ENCODE peak calls at places on chromosomes 1 and 21, in nine cellular contexts. N is small intestine, C is uterus, D is brain microvascular endothelial cell, R is fibroblast of lung, L is neural progenitor cell, U is SJSA1, X is breast epithelium, M is Panc1. O is an unnamed sample.

GRCh38 chr1:206935491-206936067 is 10.7 kb downstream of the PIGR start:
- DNase-seq in L (peak; percentile 69), C (no peak), N (peak; percentile 48), M (no peak), D (peak; percentile 1), X (no peak), R (no peak), U (peak; percentile 61), O (no peak)

GRCh38 chr1:11982010-11982392 is 1.8 kb downstream of the MFN2 start:
- DNase-seq in M (no peak), D (peak; percentile 53), N (peak; percentile 69), U (no peak), X (no peak), C (no peak), L (peak; percentile 15), R (no peak), O (peak; percentile 58)

GRCh38 chr21:28704746-28705145 is 287.9 kb downstream of the LTN1 start:
- DNase-seq in C (peak; percentile 23), U (no peak), R (peak; percentile 24), L (no peak), M (no peak), D (no peak), N (no peak), X (peak; percentile 20), O (peak; percentile 14)

GRCh38 chr1:91402023-91402422 is 2.6 kb downstream of the HFM1 start:
- DNase-seq in N (no peak), U (no peak), C (no peak), M (peak; percentile 10), L (no peak), D (no peak), X (no peak), R (peak; percentile 10), O (peak; percentile 62)

GRCh38 chr1:224867715-224868114 is 61.8 kb upstream of the DNAH14 start:
- DNase-seq in U (no peak), L (no peak), D (no peak), R (peak; percentile 68), M (no peak), N (no peak), X (no peak), C (no peak), O (no peak)

GRCh38 chr21:14734191-14734590 is 188.1 kb upstream of the SAMSN1 start:
- DNase-seq in M (no peak), L (no peak), X (no peak), N (no peak), R (no peak), C (no peak), D (no peak), U (no peak), O (no peak)

GRCh38 chr1:91712981-91713841 is 172.7 kb downstream of the TGFBR3 start:
- DNase-seq in D (peak; percentile 50), R (peak; percentile 6), N (no peak), U (no peak), L (no peak), X (no peak), M (no peak), C (peak; percentile 50), O (peak; percentile 73)

GRCh38 chr1:202205523-202206190 is 12.1 kb downstream of the LGR6 start:
- DNase-seq in L (peak; percentile 84), M (no peak), D (no peak), X (no peak), C (no peak), N (no peak), U (no peak), R (no peak), O (peak; percentile 49)

GRCh38 chr1:54782156-54782555 is 17.8 kb upstream of the PARS2 start:
- DNase-seq in M (no peak), N (no peak), L (no peak), X (no peak), C (no peak), R (no peak), U (no peak), D (no peak), O (no peak)

GRCh38 chr1:155017946-155018316 is 15.3 kb downstream of the ZBTB7B start:
- DNase-seq in N (no peak), L (no peak), R (no peak), M (no peak), U (no peak), X (no peak), D (no peak), C (no peak), O (no peak)

GRCh38 chr1:234199476-234200127 is 173.7 kb upstream of the COA6 start:
- DNase-seq in M (no peak), D (no peak), X (no peak), N (no peak), R (no peak), U (no peak), C (no peak), L (no peak), O (no peak)

GRCh38 chr1:79667848-79668696 is 661.5 kb upstream of the ADGRL4 start:
- DNase-seq in L (no peak), N (no peak), X (no peak), D (no peak), M (no peak), R (no peak), U (no peak), C (no peak), O (no peak)

GRCh38 chr1:212699839-212700596 is at the start of gene BATF3:
- DNase-seq in D (no peak), M (no peak), L (peak; percentile 67), X (no peak), C (peak; percentile 51), U (no peak), R (peak; percentile 18), N (no peak), O (peak; percentile 76)

GRCh38 chr1:173122958-173123852 is 72.5 kb upstream of the TNFSF18 start:
- DNase-seq in D (peak; percentile 79), U (peak; percentile 51), N (peak; percentile 96), M (peak; percentile 25), C (peak; percentile 78), X (peak; percentile 80), L (peak; percentile 65), R (peak; percentile 88), O (peak; percentile 96)

GRCh38 chr1:3662080-3662671 is 9.9 kb downstream of the TP73 start:
- DNase-seq in C (no peak), N (no peak), U (no peak), X (no peak), R (no peak), D (no peak), L (no peak), M (no peak), O (no peak)
- H3K27me3 ChIP-seq in C (no peaks in the 10 kb centered on the region), N (no peaks in the 10 kb centered on the region), U (no peaks in the 10 kb centered on the region), X (no peaks in the 10 kb centered on the region), R (no peaks in the 10 kb centered on the region), D (peaks cover 4% of the 10 kb centered on the region), L (peaks cover 52% of the 10 kb centered on the region), M (no peaks in the 10 kb centered on the region), O (peaks cover 51% of the 10 kb centered on the region)

DNA sequence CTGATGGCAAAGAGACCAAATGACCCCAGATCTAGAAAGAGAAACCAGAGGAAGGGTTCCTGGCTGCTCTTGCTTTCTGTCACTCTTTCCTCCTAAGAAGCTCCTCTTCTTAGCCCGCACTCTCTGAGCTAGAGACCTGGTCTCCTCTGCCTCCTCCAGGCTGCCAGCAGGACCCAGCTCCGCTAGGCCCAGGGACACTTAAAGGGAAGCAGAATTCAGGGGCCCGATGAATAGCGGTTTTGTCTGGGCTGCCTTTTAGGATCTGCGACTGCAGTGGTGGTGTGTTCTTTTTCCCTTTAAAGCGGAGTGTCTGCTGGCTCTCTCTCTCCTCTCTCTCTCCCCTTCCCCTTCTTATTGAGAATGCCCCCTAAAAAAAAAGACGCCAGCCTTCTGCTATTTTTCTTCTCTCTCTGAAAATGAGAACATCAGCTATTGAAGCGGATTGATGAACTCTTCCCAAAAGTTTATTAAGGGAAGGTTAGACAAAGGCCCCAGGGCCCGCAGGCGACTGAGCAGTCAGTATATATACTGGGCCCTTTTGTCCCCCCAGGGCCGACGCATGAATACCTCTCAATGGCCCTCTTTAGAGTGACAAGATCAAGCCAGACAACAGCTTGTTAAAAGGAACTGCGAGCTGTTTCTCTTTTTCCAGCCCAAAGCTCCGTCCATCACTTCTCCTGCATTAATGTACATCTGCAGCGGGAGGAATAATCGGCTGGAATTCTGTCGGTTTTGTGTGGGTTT is 27.0 kb downstream of the PAX7 start:
- DNase-seq in D (no peak), N (no peak), R (no peak), L (peak; percentile 80), M (no peak), C (no peak), U (no peak), X (no peak), O (no peak)
- H3K27me3 ChIP-seq in D (peaks cover 23% of the 10 kb centered on the region), N (peaks cover 32% of the 10 kb centered on the region), R (no peaks in the 10 kb centered on the region), L (peaks cover 100% of the 10 kb centered on the region), M (peaks cover 4% of the 10 kb centered on the region), C (peaks cover 18% of the 10 kb centered on the region), U (peaks cover 72% of the 10 kb centered on the region), X (no peaks in the 10 kb centered on the region), O (peaks cover 61% of the 10 kb centered on the region)

DNA sequence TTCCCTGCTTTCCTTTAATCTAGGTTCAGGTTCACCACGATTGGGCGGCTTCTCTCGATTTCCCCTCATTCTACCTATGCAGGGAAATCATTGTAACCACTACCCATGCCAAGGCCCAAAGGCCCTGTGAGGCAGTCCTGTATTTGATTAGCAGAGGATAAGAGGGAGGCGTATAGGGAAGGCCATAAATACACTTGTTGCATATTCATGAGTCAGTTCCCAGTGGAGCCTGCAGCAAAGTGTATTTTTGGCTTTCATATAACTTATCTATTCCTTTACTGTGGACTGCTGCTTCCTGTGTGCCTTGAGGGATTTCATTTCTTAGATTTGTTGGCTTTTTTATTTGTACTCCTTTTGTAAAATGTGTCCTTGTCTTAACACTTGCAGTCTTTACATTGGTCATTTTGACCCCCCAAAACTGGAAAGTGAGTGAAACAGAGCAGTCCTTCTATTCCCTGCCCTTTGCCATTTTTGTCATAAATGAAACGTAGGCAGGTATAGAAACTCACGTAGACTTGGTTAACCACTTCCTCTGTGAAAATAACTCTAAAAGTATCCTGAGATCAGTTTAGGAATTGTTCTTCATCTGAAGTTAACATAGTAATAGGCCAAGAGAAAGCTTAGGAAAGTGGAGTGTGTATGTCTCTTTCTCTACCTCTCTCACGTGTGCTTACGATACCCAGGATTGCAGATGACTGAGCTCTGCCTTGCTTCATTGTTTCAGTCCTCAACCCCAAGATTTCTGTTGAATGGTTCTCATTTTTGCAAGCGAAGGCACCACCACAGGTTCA is 19.6 kb upstream of the KCNQ4 start:
- DNase-seq in N (no peak), L (no peak), D (no peak), M (no peak), C (no peak), R (no peak), X (no peak), U (no peak), O (no peak)
- H3K27me3 ChIP-seq in N (no peaks in the 10 kb centered on the region), L (no peaks in the 10 kb centered on the region), D (no peaks in the 10 kb centered on the region), M (no peaks in the 10 kb centered on the region), C (no peaks in the 10 kb centered on the region), R (no peaks in the 10 kb centered on the region), X (no peaks in the 10 kb centered on the region), U (no peaks in the 10 kb centered on the region), O (no peaks in the 10 kb centered on the region)

GRCh38 chr1:57325117-57325516 is 98.7 kb downstream of the DAB1 start:
- DNase-seq in N (peak; percentile 73), L (no peak), M (no peak), U (no peak), R (no peak), C (no peak), D (no peak), X (no peak), O (no peak)
- H3K27me3 ChIP-seq in N (no peaks in the 10 kb centered on the region), L (no peaks in the 10 kb centered on the region), M (no peaks in the 10 kb centered on the region), U (no peaks in the 10 kb centered on the region), R (no peaks in the 10 kb centered on the region), C (no peaks in the 10 kb centered on the region), D (no peaks in the 10 kb centered on the region), X (no peaks in the 10 kb centered on the region), O (peaks cover 8% of the 10 kb centered on the region)